ENCODE peak calls at places on chromosomes 2 and 18, in ten cellular contexts. E is HFFc6, Z is fibroblast of lung, N is OCI-LY7, B is GM06990, L is body of pancreas, J is stomach, S is GM12864, P is glutamatergic neuron, W is AG04450. D is an unnamed sample.

GRCh38 chr2:108388045-108388444 is 10.3 kb downstream of the SULT1C4 start:
- DNase-seq in E (peak), Z (no peak), N (no peak), B (no peak), L (no peak), J (no peak), S (no peak), P (no peak), W (no peak), D (peak)

GRCh38 chr2:240507060-240507777 is 50.6 kb downstream of the ANKMY1 start:
- DNase-seq in E (no peak), Z (no peak), N (no peak), B (no peak), L (peak), J (no peak), S (no peak), P (no peak), W (no peak), D (no peak)

GRCh38 chr2:218209078-218209477 is 7.9 kb upstream of the ARPC2 start:
- DNase-seq in E (no peak), Z (no peak), N (no peak), B (no peak), L (no peak), J (no peak), S (no peak), P (no peak), W (no peak), D (no peak)

GRCh38 chr18:70289351-70290330 is 796 bp downstream of the SOCS6 start:
- DNase-seq in E (peak), Z (peak), N (no peak), B (peak), L (peak), J (peak), S (no peak), P (peak), W (no peak), D (peak)

GRCh38 chr2:161825429-161825828 is 201.2 kb downstream of the SLC4A10 start:
- DNase-seq in E (no peak), Z (no peak), N (no peak), B (no peak), L (no peak), J (no peak), S (no peak), P (no peak), W (no peak), D (no peak)

GRCh38 chr18:35278085-35278484 is 11.9 kb downstream of the ZSCAN30 start:
- DNase-seq in E (no peak), Z (no peak), N (no peak), B (no peak), L (no peak), J (no peak), S (no peak), P (no peak), W (no peak), D (no peak)

GRCh38 chr2:156539086-156539485 is 102.9 kb downstream of the GPD2 start:
- DNase-seq in E (no peak), Z (no peak), N (no peak), B (no peak), L (no peak), J (no peak), S (no peak), P (no peak), W (no peak), D (no peak)

GRCh38 chr2:33530614-33531344 is 54.3 kb downstream of the RASGRP3 start:
- DNase-seq in E (no peak), Z (no peak), N (peak), B (peak), L (no peak), J (no peak), S (no peak), P (no peak), W (no peak), D (no peak)

GRCh38 chr2:71923887-71924533 is 223.7 kb downstream of the CYP26B1 start:
- DNase-seq in E (no peak), Z (peak), N (peak), B (no peak), L (peak), J (peak), S (peak), P (peak), W (peak), D (peak)

GRCh38 chr2:114128725-114129124 is 238.8 kb downstream of the ACTR3 start:
- DNase-seq in E (no peak), Z (no peak), N (no peak), B (no peak), L (no peak), J (no peak), S (no peak), P (no peak), W (no peak), D (no peak)

GRCh38 chr2:115124817-115125216 is 682.4 kb downstream of the DPP10 start:
- DNase-seq in E (no peak), Z (no peak), N (no peak), B (no peak), L (no peak), J (no peak), S (no peak), P (no peak), W (no peak), D (no peak)

GRCh38 chr18:4455113-4455811 is at the start of gene DLGAP1:
- DNase-seq in E (no peak), Z (no peak), N (no peak), B (peak), L (peak), J (peak), S (no peak), P (peak), W (no peak), D (peak)

GRCh38 chr2:128640166-128640846 is 321.6 kb upstream of the HS6ST1 start:
- DNase-seq in E (no peak), Z (peak), N (no peak), B (no peak), L (no peak), J (peak), S (no peak), P (peak), W (no peak), D (no peak)

GRCh38 chr2:149808556-149808955 is 221.0 kb upstream of the MMADHC start:
- DNase-seq in E (no peak), Z (no peak), N (no peak), B (no peak), L (no peak), J (no peak), S (no peak), P (no peak), W (no peak), D (no peak)

GRCh38 chr2:3179208-3179607 is 198.4 kb downstream of the EIPR1 start:
- DNase-seq in E (no peak), Z (no peak), N (peak), B (no peak), L (no peak), J (no peak), S (no peak), P (peak), W (no peak), D (no peak)

GRCh38 chr18:48229445-48230052 is 179.6 kb downstream of the ZBTB7C start:
- DNase-seq in E (no peak), Z (no peak), N (no peak), B (no peak), L (no peak), J (no peak), S (no peak), P (no peak), W (no peak), D (no peak)

GRCh38 chr2:26854283-26854827 is 6.4 kb downstream of the DPYSL5 start:
- DNase-seq in E (no peak), Z (no peak), N (no peak), B (no peak), L (no peak), J (no peak), S (no peak), P (no peak), W (no peak), D (no peak)

GRCh38 chr18:6145645-6146308 is 250.5 kb upstream of the TMEM200C start:
- DNase-seq in E (no peak), Z (no peak), N (no peak), B (no peak), L (no peak), J (no peak), S (no peak), P (no peak), W (no peak), D (no peak)

GRCh38 chr2:38875576-38876367 is at the start of the genes DHX57 and MORN2:
- DNase-seq in E (peak), Z (peak), N (peak), B (peak), L (peak), J (peak), S (peak), P (peak), W (peak), D (peak)

GRCh38 chr2:43300781-43301586 is 74.6 kb upstream of the ZFP36L2 start:
- DNase-seq in E (no peak), Z (no peak), N (no peak), B (no peak), L (peak), J (peak), S (no peak), P (no peak), W (no peak), D (no peak)

GRCh38 chr2:3197308-3197707 is 180.3 kb downstream of the EIPR1 start:
- DNase-seq in E (no peak), Z (no peak), N (no peak), B (no peak), L (no peak), J (no peak), S (no peak), P (no peak), W (no peak), D (no peak)

GRCh38 chr18:63155169-63155852 is 164.3 kb downstream of the BCL2 start:
- DNase-seq in E (no peak), Z (no peak), N (peak), B (peak), L (peak), J (peak), S (no peak), P (peak), W (no peak), D (peak)

GRCh38 chr2:98308532-98308931 is 37.7 kb upstream of the CNGA3 start:
- DNase-seq in E (no peak), Z (no peak), N (no peak), B (no peak), L (no peak), J (no peak), S (no peak), P (no peak), W (no peak), D (no peak)

GRCh38 chr18:38009335-38009734 is 443.7 kb upstream of the CELF4 start:
- DNase-seq in E (no peak), Z (no peak), N (no peak), B (no peak), L (no peak), J (no peak), S (no peak), P (no peak), W (no peak), D (no peak)

GRCh38 chr2:118089015-118089800 is 937 bp downstream of the INSIG2 start:
- DNase-seq in E (peak), Z (peak), N (peak), B (no peak), L (peak), J (peak), S (no peak), P (no peak), W (no peak), D (peak)

GRCh38 chr2:165499131-165499530 is 29.6 kb downstream of the CSRNP3 start:
- DNase-seq in E (no peak), Z (peak), N (no peak), B (no peak), L (no peak), J (no peak), S (no peak), P (no peak), W (no peak), D (no peak)

GRCh38 chr2:47569658-47570398 is 166.9 kb downstream of the MSH2 start:
- DNase-seq in E (no peak), Z (no peak), N (no peak), B (peak), L (no peak), J (no peak), S (no peak), P (peak), W (no peak), D (peak)

GRCh38 chr18:58819051-58819450 is 45.6 kb upstream of the ZNF532 start:
- DNase-seq in E (no peak), Z (no peak), N (peak), B (peak), L (no peak), J (no peak), S (no peak), P (no peak), W (no peak), D (no peak)

GRCh38 chr18:2847341-2848144 is 737 bp downstream of the EMILIN2 start:
- DNase-seq in E (no peak), Z (peak), N (no peak), B (peak), L (no peak), J (no peak), S (no peak), P (peak), W (no peak), D (peak)

GRCh38 chr2:240233891-240234502 is 93.5 kb upstream of the OTOS start:
- DNase-seq in E (no peak), Z (no peak), N (no peak), B (no peak), L (no peak), J (no peak), S (no peak), P (no peak), W (no peak), D (no peak)

GRCh38 chr2:70706026-70706795 is 61.8 kb downstream of the ADD2 start:
- DNase-seq in E (no peak), Z (no peak), N (no peak), B (no peak), L (no peak), J (no peak), S (no peak), P (no peak), W (no peak), D (no peak)

GRCh38 chr2:126972272-126972626 is 73.6 kb downstream of the TEX51 start:
- DNase-seq in E (no peak), Z (no peak), N (no peak), B (no peak), L (no peak), J (no peak), S (no peak), P (no peak), W (no peak), D (no peak)

GRCh38 chr2:126973745-126974144 is 75.1 kb downstream of the TEX51 start:
- DNase-seq in E (no peak), Z (no peak), N (no peak), B (no peak), L (no peak), J (no peak), S (no peak), P (no peak), W (no peak), D (no peak)

GRCh38 chr2:126971162-126971480 is 72.4 kb downstream of the TEX51 start:
- DNase-seq in E (no peak), Z (no peak), N (no peak), B (no peak), L (no peak), J (no peak), S (no peak), P (no peak), W (no peak), D (no peak)

GRCh38 chr2:126971481-126972271 is 73.0 kb downstream of the TEX51 start:
- DNase-seq in E (peak), Z (peak), N (peak), B (peak), L (peak), J (peak), S (no peak), P (peak), W (peak), D (peak)

DNA sequence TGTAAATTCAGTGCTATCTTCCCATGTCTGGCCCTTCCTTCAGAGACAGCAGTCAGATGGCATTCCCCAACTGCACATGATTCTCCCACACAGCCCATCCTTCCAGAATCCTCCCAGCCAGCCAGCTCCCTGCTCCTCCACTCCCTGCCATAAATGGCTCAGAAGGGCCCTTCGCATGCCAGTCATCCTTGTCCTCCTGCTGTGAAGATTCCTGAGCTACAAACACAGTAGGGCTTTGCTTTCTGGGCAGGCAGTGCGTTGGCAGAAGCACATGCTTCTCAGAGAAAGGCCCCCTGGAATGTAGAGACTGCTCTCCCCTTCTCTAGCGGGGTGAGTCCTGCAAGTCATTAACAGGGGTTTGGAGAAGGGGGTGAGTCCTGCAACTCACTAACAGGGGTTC is 71.9 kb downstream of the TEX51 start:
- DNase-seq in E (no peak), Z (no peak), N (no peak), B (no peak), L (no peak), J (no peak), S (no peak), P (no peak), W (no peak), D (no peak)
- TF ChIP-seq CTCF in E (no peak), Z (no peak), N (no peak), B (no peak), L (no peak), J (no peak), S (no peak), P (no peak), W (no peak), D (no peak)

DNA sequence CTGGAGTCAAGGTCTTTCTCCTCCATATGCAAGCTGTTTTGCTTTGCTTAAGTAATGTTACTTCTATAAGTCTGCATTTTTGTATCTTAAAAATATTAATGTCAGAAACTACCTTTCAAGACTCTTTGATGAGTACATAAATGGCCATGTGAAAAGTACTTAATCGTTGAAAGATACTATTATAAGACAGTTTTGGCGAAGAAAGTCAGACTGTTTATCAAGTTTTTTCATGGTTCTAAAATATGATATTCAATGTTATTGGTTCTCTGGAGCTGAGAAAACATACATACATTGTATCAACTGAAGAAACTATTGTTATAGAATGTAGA is 25.1 kb downstream of the FBXO48 start:
- DNase-seq in E (no peak), Z (no peak), N (no peak), B (no peak), L (no peak), J (no peak), S (no peak), P (no peak), W (no peak), D (no peak)
- TF ChIP-seq CTCF in E (peak), Z (no peak), N (peak), B (no peak), L (no peak), J (no peak), S (no peak), P (peak), W (no peak), D (no peak)

GRCh38 chr2:54052825-54053718 is 62.3 kb upstream of the ACYP2 start:
- DNase-seq in E (peak), Z (no peak), N (peak), B (peak), L (no peak), J (no peak), S (no peak), P (no peak), W (no peak), D (no peak)
- TF ChIP-seq CTCF in E (peak), Z (no peak), N (peak), B (peak), L (no peak), J (no peak), S (peak), P (peak), W (peak), D (no peak)

DNA sequence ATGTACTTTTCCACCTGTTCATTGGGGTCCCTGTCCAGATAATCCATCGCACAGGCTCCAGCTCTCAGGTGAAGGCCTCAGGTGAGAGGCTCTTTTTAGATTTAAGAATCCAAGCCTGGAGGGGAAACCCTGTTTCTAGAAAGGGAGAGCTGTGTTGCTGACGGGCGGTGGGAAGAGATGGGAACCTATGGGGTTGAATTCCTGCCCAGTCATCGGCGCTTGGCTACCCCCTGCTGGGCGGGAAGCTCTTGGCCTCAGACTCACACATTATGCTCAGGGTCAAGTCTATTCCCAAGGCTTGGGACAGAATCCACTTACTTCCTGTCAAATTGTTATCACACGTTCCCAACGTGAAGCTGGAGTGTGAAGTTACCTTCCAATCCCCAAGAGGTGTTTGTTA is 181.9 kb upstream of the ETAA1 start:
- DNase-seq in E (peak), Z (peak), N (no peak), B (no peak), L (peak), J (peak), S (no peak), P (peak), W (peak), D (peak)
- TF ChIP-seq CTCF in E (peak), Z (peak), N (peak), B (peak), L (peak), J (peak), S (peak), P (peak), W (peak), D (peak)

D was measured in Calu3.